ENCODE peak calls at places on chromosome 15, in nine cellular contexts. L is amniotic stem cell, G is ELF-1, C is left colon, K is activated gamma-delta T cell treated with Interleukin-2 at 50 U/mL for 16 hours, H is GM04504, O is T follicular helper cell, F is D341Med, Q is T-helper 9 cell. A is an unnamed sample.

GRCh38 chr15:32718822-32719716 is 1.3 kb downstream of the GREM1 start:
- DNase-seq in O (no peak), K (no peak), C (no peak), L (no peak), F (peak), H (no peak), G (peak), Q (no peak), A (no peak)

GRCh38 chr15:96771035-96771434 is 440.5 kb downstream of the NR2F2 start:
- DNase-seq in O (no peak), Q (no peak), C (no peak), H (no peak), G (no peak), K (no peak), L (no peak), F (no peak), A (no peak)

GRCh38 chr15:89754361-89755154 is 3.5 kb upstream of the MESP1 start:
- DNase-seq in O (no peak), Q (no peak), F (no peak), L (no peak), C (no peak), G (peak), K (no peak), H (no peak), A (no peak)

GRCh38 chr15:96356494-96357455 is 26.3 kb downstream of the NR2F2 start:
- DNase-seq in G (peak), C (peak), O (peak), H (no peak), F (peak), Q (peak), K (peak), L (peak), A (peak)

GRCh38 chr15:45377630-45378148 is 655 bp downstream of the GATM start:
- DNase-seq in F (peak), Q (no peak), G (peak), K (no peak), H (no peak), O (no peak), C (peak), L (no peak), A (peak)

GRCh38 chr15:70584441-70584837 is 178.9 kb downstream of the UACA start:
- DNase-seq in O (no peak), C (no peak), Q (no peak), G (peak), H (no peak), L (no peak), F (peak), K (no peak), A (no peak)

GRCh38 chr15:89628301-89628700 is 27.0 kb downstream of the KIF7 start:
- DNase-seq in K (no peak), F (peak), G (peak), Q (no peak), O (no peak), H (no peak), C (no peak), L (no peak), A (no peak)

GRCh38 chr15:92316586-92317295 is 76.9 kb upstream of the ST8SIA2 start:
- DNase-seq in O (no peak), F (no peak), K (no peak), C (no peak), G (no peak), Q (no peak), H (no peak), L (no peak), A (no peak)

GRCh38 chr15:60379466-60380274 is 18.1 kb downstream of the ANXA2 start:
- DNase-seq in F (no peak), O (no peak), K (no peak), L (peak), Q (no peak), H (peak), C (no peak), G (peak), A (no peak)

GRCh38 chr15:66733976-66734375 is 31.9 kb downstream of the SMAD6 start:
- DNase-seq in L (no peak), Q (no peak), G (no peak), K (no peak), H (no peak), F (no peak), C (no peak), O (no peak), A (no peak)

GRCh38 chr15:54280726-54281125 is 302.5 kb downstream of the UNC13C start:
- DNase-seq in H (no peak), O (no peak), K (no peak), Q (no peak), C (no peak), L (no peak), G (no peak), F (no peak), A (no peak)

GRCh38 chr15:68431792-68432401 is at the start of gene ITGA11:
- DNase-seq in Q (no peak), C (peak), H (no peak), L (peak), K (no peak), F (peak), G (peak), O (no peak), A (no peak)

GRCh38 chr15:64623347-64624024 is 151.9 kb downstream of the RBPMS2 start:
- DNase-seq in O (no peak), H (peak), Q (no peak), F (no peak), L (no peak), K (no peak), G (no peak), C (no peak), A (no peak)